ENCODE peak calls at places on chromosomes 2 and 18, in four cellular contexts. One of them, this sample, is unnamed.

GRCh38 chr2:217095511-217096205 is 235.8 kb upstream of the TNP1 start:
- DNase-seq in T-helper 2 cell: no peak
- DNase-seq in AG04449: no peak
- DNase-seq in H54: no peak
- DNase-seq in this sample: no peak

GRCh38 chr2:238854699-238855111 is 6.8 kb downstream of the TWIST2 start:
- DNase-seq in T-helper 2 cell: no peak
- DNase-seq in AG04449: no peak
- DNase-seq in H54: no peak
- DNase-seq in this sample: no peak

GRCh38 chr2:6973895-6974545 is 56.8 kb downstream of the RNF144A start:
- DNase-seq in T-helper 2 cell: no peak
- DNase-seq in AG04449: no peak
- DNase-seq in H54: no peak
- DNase-seq in this sample: no peak

GRCh38 chr2:141906673-141907072 is 224.1 kb downstream of the LRP1B start:
- DNase-seq in T-helper 2 cell: no peak
- DNase-seq in AG04449: no peak
- DNase-seq in H54: no peak
- DNase-seq in this sample: no peak

GRCh38 chr2:8550932-8551621 is 130.8 kb upstream of the ID2 start:
- DNase-seq in T-helper 2 cell: no peak
- DNase-seq in AG04449: no peak
- DNase-seq in H54: no peak
- DNase-seq in this sample: no peak

GRCh38 chr2:9205481-9205880 is 1.1 kb upstream of the ASAP2 start:
- DNase-seq in T-helper 2 cell: no peak
- DNase-seq in AG04449: no peak
- DNase-seq in H54: no peak
- DNase-seq in this sample: no peak

GRCh38 chr18:1014496-1014895 is 109.8 kb downstream of the ADCYAP1 start:
- DNase-seq in T-helper 2 cell: no peak
- DNase-seq in AG04449: no peak
- DNase-seq in H54: no peak
- DNase-seq in this sample: no peak

GRCh38 chr18:22666411-22666940 is 248.8 kb upstream of the CTAGE1 start:
- DNase-seq in T-helper 2 cell: no peak
- DNase-seq in AG04449: no peak
- DNase-seq in H54: no peak
- DNase-seq in this sample: no peak

GRCh38 chr18:65477450-65477849 is 273.4 kb upstream of the CDH7 start:
- DNase-seq in T-helper 2 cell: no peak
- DNase-seq in AG04449: no peak
- DNase-seq in H54: no peak
- DNase-seq in this sample: no peak

GRCh38 chr2:188138313-188138712 is 153.4 kb upstream of the GULP1 start:
- DNase-seq in T-helper 2 cell: no peak
- DNase-seq in AG04449: no peak
- DNase-seq in H54: no peak
- DNase-seq in this sample: no peak

GRCh38 chr18:22346342-22346967 is 71.3 kb downstream of the CTAGE1 start:
- DNase-seq in T-helper 2 cell: no peak
- DNase-seq in AG04449: no peak
- DNase-seq in H54: no peak
- DNase-seq in this sample: peak

GRCh38 chr2:36235426-36235825 is 120.2 kb upstream of the CRIM1 start:
- DNase-seq in T-helper 2 cell: no peak
- DNase-seq in AG04449: no peak
- DNase-seq in H54: no peak
- DNase-seq in this sample: no peak

GRCh38 chr2:181457121-181457740 is at the start of gene ITGA4:
- DNase-seq in T-helper 2 cell: peak
- DNase-seq in AG04449: no peak
- DNase-seq in H54: peak
- DNase-seq in this sample: peak

GRCh38 chr18:34222396-34223163 is 2.1 kb downstream of the NOL4 start:
- DNase-seq in T-helper 2 cell: no peak
- DNase-seq in AG04449: no peak
- DNase-seq in H54: no peak
- DNase-seq in this sample: peak

GRCh38 chr2:96164459-96165184 is 19.4 kb upstream of the DUSP2 start:
- DNase-seq in T-helper 2 cell: peak
- DNase-seq in AG04449: no peak
- DNase-seq in H54: no peak
- DNase-seq in this sample: no peak

This sample was measured in cardiac muscle cell.